ENCODE peak calls at places on chromosome 11, in nine cellular contexts. P is germinal center; Y is stromal cell of bone marrow; H is AG04450; S is naive thymus-derived CD4-positive, alpha-beta T cell; W is Ammon's horn; A is posterior cingulate gyrus; Q is activated CD4-positive, alpha-beta memory T cell treated with anti-CD3 and anti-CD28 coated beads for 36 hours; X is activated effector memory CD4-positive, alpha-beta T cell treated with anti-CD3 and anti-CD28 coated beads, Interleukin-2, amount 50 U/mL, for 16 hours. L is an unnamed sample.

GRCh38 chr11:65498042-65498726 is 661 bp upstream of the MALAT1 start:
- DNase-seq in P (peak), Y (peak), H (no peak), S (peak), W (no peak), A (peak), Q (peak), X (peak), L (peak)

GRCh38 chr11:32297629-32298028 is 137.7 kb downstream of the WT1 start:
- DNase-seq in P (peak), Y (peak), H (no peak), S (peak), W (peak), A (no peak), Q (no peak), X (no peak), L (no peak)

GRCh38 chr11:44033411-44033850 is 14.3 kb upstream of the ACCSL start:
- DNase-seq in P (no peak), Y (no peak), H (no peak), S (no peak), W (peak), A (no peak), Q (no peak), X (no peak), L (no peak)

GRCh38 chr11:107040447-107041444 is 22.5 kb upstream of the GUCY1A2 start:
- DNase-seq in P (no peak), Y (peak), H (no peak), S (no peak), W (peak), A (no peak), Q (no peak), X (no peak), L (no peak)

GRCh38 chr11:42770444-42771065 is 541.2 kb upstream of the API5 start:
- DNase-seq in P (peak), Y (peak), H (no peak), S (no peak), W (peak), A (no peak), Q (no peak), X (no peak), L (no peak)

GRCh38 chr11:84720706-84721402 is 906.3 kb downstream of the DLG2 start:
- DNase-seq in P (no peak), Y (no peak), H (no peak), S (peak), W (peak), A (peak), Q (no peak), X (no peak), L (no peak)

GRCh38 chr11:117995472-117995871 is 9.3 kb downstream of the IL10RA start:
- DNase-seq in P (no peak), Y (no peak), H (no peak), S (no peak), W (no peak), A (no peak), Q (no peak), X (peak), L (no peak)

GRCh38 chr11:68532719-68533369 is 72.3 kb downstream of the PPP6R3 start:
- DNase-seq in P (no peak), Y (no peak), H (no peak), S (no peak), W (no peak), A (no peak), Q (no peak), X (no peak), L (no peak)

GRCh38 chr11:11253487-11253886 is 99.6 kb downstream of the CSNK2A3 start:
- DNase-seq in P (no peak), Y (no peak), H (no peak), S (no peak), W (no peak), A (no peak), Q (no peak), X (no peak), L (no peak)

GRCh38 chr11:107898270-107898669 is 30.0 kb upstream of the RAB39A start:
- DNase-seq in P (no peak), Y (peak), H (peak), S (no peak), W (peak), A (no peak), Q (no peak), X (no peak), L (no peak)